ENCODE peak calls at places on chromosomes 5 and 9, in eight cellular contexts. F is naive thymus-derived CD4-positive, alpha-beta T cell; X is AG09309; M is DMS153; G is activated naive CD8-positive, alpha-beta T cell treated with anti-CD3 and anti-CD28 coated beads, Interleukin-2, amount 50 U/mL, for 24 hours; Y is NCI-H82; D is HT1080; Z is NCI-H1417. Q is an unnamed sample.

GRCh38 chr9:88173378-88173999 is 35.2 kb upstream of the SPATA31C2 start:
- DNase-seq in F (peak), X (peak), M (peak), G (peak), Y (peak), D (peak), Z (peak), Q (peak)

GRCh38 chr5:178467261-178468195 is 122.7 kb downstream of the COL23A1 start:
- DNase-seq in F (no peak), X (no peak), M (no peak), G (no peak), Y (no peak), D (no peak), Z (no peak), Q (no peak)

GRCh38 chr9:69003051-69003450 is 10.9 kb downstream of the PRKACG start:
- DNase-seq in F (no peak), X (no peak), M (no peak), G (no peak), Y (no peak), D (no peak), Z (no peak), Q (no peak)

GRCh38 chr5:57494104-57495098 is 11.8 kb upstream of the ACTBL2 start:
- DNase-seq in F (no peak), X (peak), M (peak), G (peak), Y (no peak), D (peak), Z (peak), Q (peak)

GRCh38 chr5:32092938-32093812 is 80.9 kb downstream of the GOLPH3 start:
- DNase-seq in F (peak), X (peak), M (peak), G (peak), Y (peak), D (peak), Z (peak), Q (peak)

GRCh38 chr9:124284940-124285441 is 27.2 kb downstream of the NEK6 start:
- DNase-seq in F (no peak), X (peak), M (no peak), G (no peak), Y (no peak), D (no peak), Z (no peak), Q (no peak)

GRCh38 chr9:129393064-129393463 is 215.0 kb upstream of the IER5L start:
- DNase-seq in F (no peak), X (no peak), M (no peak), G (no peak), Y (no peak), D (no peak), Z (no peak), Q (no peak)

GRCh38 chr5:36066540-36067210 is at the start of gene UGT3A2:
- DNase-seq in F (no peak), X (no peak), M (no peak), G (no peak), Y (peak), D (no peak), Z (no peak), Q (no peak)